ENCODE peak calls at places on chromosomes 2 and 18, in seven cellular contexts. K is ovary; S is endothelial cell of umbilical vein; D is left ventricle myocardium inferior; X is CD8-positive, alpha-beta memory T cell; L is adrenal gland; G is dorsolateral prefrontal cortex. O is an unnamed sample.

GRCh38 chr18:48034651-48035555 is 104.4 kb upstream of the SMAD2 start:
- DNase-seq in K (no peak), S (no peak), D (no peak), X (no peak), L (peak; percentile 44), G (no peak), O (no peak)

GRCh38 chr2:151946856-151947523 is 118.8 kb upstream of the ARL5A start:
- DNase-seq in K (no peak), S (peak; percentile 52), D (no peak), X (peak; percentile 17), L (peak; percentile 62), G (peak; percentile 29), O (peak; percentile 37)

GRCh38 chr18:36303203-36303844 is 5.8 kb downstream of the FHOD3 start:
- DNase-seq in K (no peak), S (no peak), D (no peak), X (no peak), L (no peak), G (no peak), O (no peak)

GRCh38 chr18:3851159-3851558 is 401.2 kb downstream of the TGIF1 start:
- DNase-seq in K (no peak), S (no peak), D (no peak), X (no peak), L (no peak), G (no peak), O (no peak)

GRCh38 chr2:148874868-148875341 is at the start of gene KIF5C:
- DNase-seq in K (peak; percentile 81), S (peak; percentile 29), D (peak; percentile 81), X (peak; percentile 78), L (peak; percentile 85), G (peak; percentile 96), O (no peak)

GRCh38 chr2:127631997-127632581 is 13.9 kb upstream of the GPR17 start:
- DNase-seq in K (no peak), S (no peak), D (no peak), X (no peak), L (no peak), G (no peak), O (no peak)

GRCh38 chr18:29003194-29003593 is 826.3 kb upstream of the CDH2 start:
- DNase-seq in K (no peak), S (no peak), D (no peak), X (no peak), L (no peak), G (no peak), O (no peak)

GRCh38 chr2:28676153-28676835 is 75.3 kb upstream of the PPP1CB start:
- DNase-seq in K (no peak), S (peak; percentile 52), D (no peak), X (no peak), L (no peak), G (no peak), O (no peak)

GRCh38 chr2:135473567-135473966 is 57.5 kb downstream of the ZRANB3 start:
- DNase-seq in K (no peak), S (peak; percentile 42), D (no peak), X (peak; percentile 18), L (no peak), G (no peak), O (peak; percentile 4)

GRCh38 chr2:54212456-54212855 is 43.6 kb downstream of the TSPYL6 start:
- DNase-seq in K (no peak), S (no peak), D (no peak), X (no peak), L (peak; percentile 21), G (no peak), O (no peak)

GRCh38 chr2:202114798-202115197 is 41.7 kb downstream of the KIAA2012 start:
- DNase-seq in K (no peak), S (no peak), D (no peak), X (no peak), L (no peak), G (no peak), O (no peak)

GRCh38 chr2:10305715-10306114 is 3.0 kb downstream of the HPCAL1 start:
- DNase-seq in K (no peak), S (no peak), D (no peak), X (peak; percentile 55), L (peak; percentile 60), G (peak; percentile 63), O (no peak)

DNA sequence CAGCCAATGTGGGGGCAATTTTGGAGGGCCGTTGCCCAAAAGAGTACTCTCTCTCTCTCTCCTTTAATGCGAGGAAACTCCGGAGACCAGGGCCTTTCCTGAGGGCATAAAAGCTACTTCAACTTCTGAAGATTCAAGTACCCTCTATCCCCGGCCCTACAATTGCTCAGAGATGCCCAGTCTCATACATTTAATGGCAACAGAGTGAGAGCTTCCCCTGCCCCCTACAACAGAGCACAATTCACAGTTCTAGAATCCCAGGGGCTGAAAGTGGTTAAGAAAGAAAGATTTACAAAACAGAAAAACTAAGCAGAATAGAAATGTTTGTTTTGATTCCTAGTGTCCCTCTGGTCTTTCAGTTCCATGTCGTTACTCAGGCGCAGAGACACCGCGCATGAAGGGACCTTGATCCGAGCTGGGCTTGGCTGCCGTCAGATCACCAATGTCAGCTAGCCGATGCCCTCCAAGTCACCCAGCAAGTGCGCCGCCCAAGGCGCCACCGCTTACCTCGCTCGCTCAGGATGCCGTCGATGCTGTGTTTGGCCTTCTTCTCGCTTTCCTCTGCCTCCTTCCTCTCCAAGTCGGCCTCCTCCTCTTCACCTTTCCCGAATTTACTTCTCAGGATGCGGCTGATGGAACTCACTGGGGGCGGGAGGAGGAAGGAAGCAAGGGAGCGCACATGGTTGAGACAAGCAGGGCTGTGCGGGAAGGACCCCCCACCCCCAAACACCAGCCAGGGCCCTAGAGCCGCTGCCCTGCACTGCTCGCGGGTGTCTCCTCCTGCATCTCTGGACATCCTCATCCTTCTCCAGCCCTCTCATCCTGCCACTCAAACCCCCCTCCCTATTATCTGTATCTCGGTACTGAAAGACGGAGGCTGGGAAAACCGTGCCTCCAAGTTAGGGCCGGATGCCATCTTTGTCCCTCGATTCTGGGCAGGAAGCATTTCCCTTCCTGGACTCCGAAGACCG is 4.9 kb downstream of the PAX3 start:
- DNase-seq in K (no peak), S (no peak), D (no peak), X (no peak), L (no peak), G (no peak), O (no peak)
- H3K27ac ChIP-seq in K (no peak overlapping the region), S (no peak overlapping the region), D (no peak overlapping the region), X (no peak overlapping the region), L (no peak overlapping the region), G (no peak overlapping the region), O (no peak overlapping the region)

DNA sequence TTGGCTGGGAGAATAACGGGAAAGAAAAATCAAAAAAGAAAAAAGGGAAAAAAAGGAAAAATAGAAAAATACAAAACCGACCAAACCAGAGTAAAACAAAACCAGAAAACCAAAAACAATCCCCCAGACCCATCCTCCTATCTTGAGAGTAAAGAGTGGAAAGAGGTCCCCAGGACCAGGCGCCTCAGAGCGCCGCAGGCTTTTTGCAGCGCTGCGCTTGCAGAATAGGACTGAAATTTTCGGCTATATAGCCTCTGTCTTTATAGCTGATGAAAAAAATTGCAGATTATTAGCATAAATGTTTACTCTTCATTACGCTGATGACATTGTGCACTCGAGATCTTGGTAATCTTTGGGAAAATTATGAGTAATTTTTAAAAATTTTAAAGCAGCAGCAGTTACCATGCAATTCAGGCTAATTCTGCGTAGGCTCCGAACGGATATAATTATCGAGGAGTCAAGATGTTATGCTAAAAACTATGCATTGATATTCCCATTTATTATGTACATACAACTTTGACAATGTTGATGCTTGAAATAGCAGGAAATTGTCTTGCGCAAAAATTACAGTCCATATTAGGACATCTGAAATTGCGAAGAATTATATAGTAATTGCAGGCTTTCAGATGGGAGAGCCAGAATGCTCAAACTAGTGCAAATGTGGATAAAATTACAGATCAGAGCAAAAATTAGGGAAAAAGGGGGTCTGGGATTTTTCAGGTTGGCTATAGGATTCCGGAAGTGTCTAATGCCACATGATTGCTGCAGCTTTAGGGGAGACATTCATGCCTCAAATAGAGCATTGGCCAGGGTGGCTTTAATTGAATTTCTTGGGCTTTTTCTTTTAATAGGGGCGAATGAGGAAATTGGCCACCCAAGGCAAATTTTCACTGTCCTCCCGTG is 8.4 kb downstream of the DLX1 start:
- DNase-seq in K (no peak), S (no peak), D (no peak), X (no peak), L (no peak), G (no peak), O (no peak)
- H3K27me3 ChIP-seq in K (peaks cover 25% of the 10 kb centered on the region), S (peaks cover 63% of the 10 kb centered on the region), D (peaks cover 100% of the 10 kb centered on the region), X (peaks cover 97% of the 10 kb centered on the region), L (peaks cover 99% of the 10 kb centered on the region), G (peaks cover 63% of the 10 kb centered on the region), O (peaks cover 89% of the 10 kb centered on the region)

GRCh38 chr18:63208676-63209075 is 110.9 kb downstream of the BCL2 start:
- DNase-seq in K (no peak), S (no peak), D (no peak), X (no peak), L (no peak), G (no peak), O (no peak)

GRCh38 chr18:63206433-63207153 is 113.0 kb downstream of the BCL2 start:
- DNase-seq in K (no peak), S (no peak), D (no peak), X (no peak), L (no peak), G (no peak), O (no peak)

GRCh38 chr18:63207825-63208224 is 111.7 kb downstream of the BCL2 start:
- DNase-seq in K (no peak), S (no peak), D (no peak), X (no peak), L (no peak), G (no peak), O (no peak)

GRCh38 chr18:63205791-63206252 is 113.7 kb downstream of the BCL2 start:
- DNase-seq in K (no peak), S (no peak), D (no peak), X (no peak), L (no peak), G (no peak), O (no peak)

GRCh38 chr18:63207154-63207790 is 112.3 kb downstream of the BCL2 start:
- DNase-seq in K (no peak), S (no peak), D (no peak), X (peak; percentile 24), L (no peak), G (no peak), O (no peak)
- H3K27ac ChIP-seq in K (no peak overlapping the region), S (no peak overlapping the region), D (no peak overlapping the region), X (no peak overlapping the region), L (no peak overlapping the region), G (no peak overlapping the region), O (no peak overlapping the region)

GRCh38 chr2:222288590-222289279 is 10.1 kb downstream of the PAX3 start:
- DNase-seq in K (no peak), S (no peak), D (no peak), X (no peak), L (no peak), G (no peak), O (no peak)
- H3K27me3 ChIP-seq in K (no peaks in the 10 kb centered on the region), S (peaks cover 61% of the 10 kb centered on the region), D (peaks cover 100% of the 10 kb centered on the region), X (peaks cover 26% of the 10 kb centered on the region), L (peaks cover 92% of the 10 kb centered on the region), G (peaks cover 74% of the 10 kb centered on the region), O (peaks cover 56% of the 10 kb centered on the region)

DNA sequence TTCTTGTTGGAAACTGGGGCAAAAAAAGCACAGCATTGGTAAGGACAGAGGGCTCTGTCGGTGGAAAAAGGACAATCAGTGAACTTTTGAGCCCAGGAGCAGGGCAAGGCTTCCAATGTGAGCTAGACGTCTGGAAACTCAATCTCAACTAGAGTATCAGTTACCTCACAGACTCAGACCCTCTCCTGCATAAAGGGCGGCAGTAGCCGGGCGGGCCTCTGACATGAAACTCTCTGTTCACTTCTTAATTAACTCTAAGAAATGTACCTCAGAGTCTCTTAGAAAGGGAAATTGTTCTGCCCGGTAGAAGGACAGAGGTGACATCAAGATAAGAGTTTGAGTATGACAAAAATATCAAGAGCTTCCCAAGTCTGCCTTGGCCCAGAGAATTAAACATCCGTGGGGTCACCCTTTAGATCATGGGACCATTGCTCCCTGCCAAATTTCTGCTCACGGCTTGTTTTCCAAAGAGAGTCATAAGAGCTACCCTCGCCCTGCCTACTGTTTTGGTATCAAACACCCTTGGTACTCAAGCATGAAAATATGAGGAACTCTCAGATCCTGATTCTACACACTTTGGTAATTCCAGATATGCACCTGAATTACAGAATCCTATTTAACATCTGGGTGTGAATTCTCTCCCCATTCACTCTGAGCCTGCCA is 103.5 kb upstream of the PKDCC start:
- DNase-seq in K (no peak), S (no peak), D (no peak), X (no peak), L (no peak), G (no peak), O (no peak)
- H3K27ac ChIP-seq in K (no peak overlapping the region), S (no peak overlapping the region), D (peak overlapping the region; percentile 60), X (no peak overlapping the region), L (no peak overlapping the region), G (no peak overlapping the region), O (no peak overlapping the region)